ENCODE peak calls at places on chromosomes 12 and 14, in six cellular contexts. J is neural crest cell, W is IMR-90, T is heart left ventricle, B is left lung, R is osteocyte. N is an unnamed sample.

GRCh38 chr12:4108803-4109345 is 164.7 kb upstream of the CCND2 start:
- DNase-seq in R (no peak), W (no peak), T (no peak), J (no peak), B (no peak), N (no peak)

GRCh38 chr14:76957224-76957881 is 71.2 kb downstream of the IRF2BPL start:
- DNase-seq in B (no peak), T (no peak), R (no peak), J (no peak), W (no peak), N (no peak)

GRCh38 chr12:71230542-71230941 is 72.7 kb upstream of the TSPAN8 start:
- DNase-seq in J (no peak), B (no peak), R (no peak), W (no peak), T (no peak), N (no peak)

GRCh38 chr12:130747867-130748740 is 32.0 kb upstream of the RIMBP2 start:
- DNase-seq in T (peak; percentile 83), B (peak; percentile 75), J (peak; percentile 96), W (peak; percentile 43), R (peak; percentile 91), N (peak; percentile 93)

GRCh38 chr12:46485853-46486252 is 113.3 kb upstream of the SLC38A2 start:
- DNase-seq in R (no peak), T (no peak), W (no peak), B (no peak), J (no peak), N (no peak)

GRCh38 chr12:130086248-130086647 is 76.0 kb upstream of the FZD10 start:
- DNase-seq in J (no peak), W (no peak), B (no peak), R (no peak), T (no peak), N (no peak)

GRCh38 chr12:116336542-116337065 is 59.1 kb upstream of the MED13L start:
- DNase-seq in T (no peak), J (no peak), R (no peak), W (peak; percentile 77), B (peak; percentile 55), N (no peak)

GRCh38 chr12:132133952-132134652 is 10.0 kb downstream of the DDX51 start:
- DNase-seq in W (no peak), R (no peak), T (peak; percentile 57), B (no peak), J (no peak), N (no peak)

GRCh38 chr12:75706786-75707605 is 195.6 kb upstream of the KRR1 start:
- DNase-seq in B (no peak), R (no peak), T (no peak), W (peak; percentile 93), J (no peak), N (no peak)

GRCh38 chr14:22886500-22887259 is 3.7 kb downstream of the REM2 start:
- DNase-seq in W (peak; percentile 13), B (peak; percentile 78), T (peak; percentile 81), J (peak; percentile 65), R (no peak), N (peak; percentile 79)

GRCh38 chr12:101599771-101600486 is 5.2 kb downstream of the MYBPC1 start:
- DNase-seq in J (no peak), R (no peak), W (no peak), B (no peak), T (no peak), N (no peak)

GRCh38 chr14:91374287-91374880 is 43.2 kb downstream of the CCDC88C start:
- DNase-seq in J (no peak), W (no peak), R (no peak), B (no peak), T (peak; percentile 10), N (no peak)

GRCh38 chr12:121025442-121026226 is 9.3 kb upstream of the C12orf43 start:
- DNase-seq in J (no peak), T (no peak), W (no peak), R (no peak), B (no peak), N (no peak)

GRCh38 chr14:51521764-51522163 is 129.9 kb upstream of the FRMD6 start:
- DNase-seq in T (no peak), W (peak; percentile 91), R (no peak), B (no peak), J (no peak), N (no peak)

GRCh38 chr12:124487065-124487833 is 80.2 kb downstream of the NCOR2 start:
- DNase-seq in J (no peak), R (no peak), T (peak; percentile 81), B (no peak), W (no peak), N (no peak)

GRCh38 chr12:11967356-11968040 is 103.2 kb upstream of the BCL2L14 start:
- DNase-seq in W (no peak), J (no peak), R (no peak), B (no peak), T (no peak), N (no peak)

GRCh38 chr14:68593806-68594536 is 198.9 kb downstream of the ZFP36L1 start:
- DNase-seq in B (no peak), T (no peak), J (no peak), R (no peak), W (peak; percentile 45), N (no peak)

GRCh38 chr14:88791629-88792571 is 853 bp downstream of the EML5 start:
- DNase-seq in R (no peak), J (peak; percentile 16), T (no peak), W (no peak), B (peak; percentile 34), N (peak; percentile 42)

GRCh38 chr14:69772082-69773017 is 5.4 kb downstream of the SRSF5 start:
- DNase-seq in J (no peak), T (no peak), B (no peak), W (no peak), R (peak; percentile 11), N (no peak)

GRCh38 chr14:67461341-67461985 is 27.1 kb downstream of the TMEM229B start:
- DNase-seq in J (no peak), T (no peak), W (peak; percentile 27), R (no peak), B (no peak), N (peak; percentile 66)

GRCh38 chr14:61140872-61141271 is 140.3 kb downstream of the TMEM30B start:
- DNase-seq in B (no peak), T (no peak), R (no peak), W (peak; percentile 96), J (no peak), N (no peak)

GRCh38 chr14:64147126-64147790 is 146.9 kb downstream of the ESR2 start:
- DNase-seq in T (no peak), J (no peak), R (no peak), W (peak; percentile 71), B (no peak), N (no peak)

GRCh38 chr14:97013878-97014277 is 216.7 kb downstream of the VRK1 start:
- DNase-seq in T (no peak), B (no peak), J (no peak), W (no peak), R (no peak), N (no peak)

GRCh38 chr14:97005908-97006307 is 208.7 kb downstream of the VRK1 start:
- DNase-seq in J (no peak), B (no peak), R (no peak), T (no peak), W (no peak), N (no peak)

GRCh38 chr14:97010491-97011160 is 213.4 kb downstream of the VRK1 start:
- DNase-seq in R (no peak), W (no peak), J (no peak), T (no peak), B (no peak), N (no peak)
- TF ChIP-seq CTCF in R (no peak), W (no peak), J (peak; percentile 19), T (no peak), B (no peak), N (no peak)

DNA sequence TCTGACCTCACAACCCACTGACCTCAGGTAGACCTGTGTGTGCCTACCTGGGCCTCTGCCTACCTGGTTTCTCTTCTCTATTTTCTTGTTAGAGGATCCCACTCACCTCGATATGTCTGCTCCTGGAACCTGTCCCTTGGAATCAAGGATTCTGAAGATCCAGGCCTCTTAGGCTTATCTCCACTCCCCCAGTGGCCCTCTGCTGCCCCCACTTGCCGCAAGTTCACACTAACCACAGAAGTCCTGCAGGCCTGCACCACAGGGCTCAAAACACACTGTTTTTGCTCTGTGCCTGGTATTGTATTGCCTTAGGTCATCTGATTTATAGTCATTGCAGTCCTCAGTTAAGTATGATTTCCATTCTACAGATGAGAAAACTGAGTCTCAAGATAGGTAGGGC is 15.3 kb upstream of the NRXN3 start:
- DNase-seq in W (no peak), J (no peak), B (no peak), T (no peak), R (no peak), N (no peak)
- TF ChIP-seq CTCF in W (no peak), J (no peak), B (no peak), T (no peak), R (no peak), N (no peak)

GRCh38 chr14:81301371-81301770 is 80.6 kb upstream of the GTF2A1 start:
- DNase-seq in R (no peak), B (no peak), J (no peak), T (no peak), W (no peak), N (no peak)

GRCh38 chr14:81302613-81303012 is 81.9 kb upstream of the GTF2A1 start:
- DNase-seq in J (no peak), W (no peak), B (no peak), R (no peak), T (no peak), N (no peak)

GRCh38 chr14:81303258-81303935 is 82.6 kb upstream of the GTF2A1 start:
- DNase-seq in J (no peak), B (peak; percentile 78), R (no peak), T (peak; percentile 70), W (no peak), N (peak; percentile 27)

GRCh38 chr14:81298911-81299310 is 78.2 kb upstream of the GTF2A1 start:
- DNase-seq in R (no peak), W (no peak), J (no peak), B (no peak), T (no peak), N (no peak)

DNA sequence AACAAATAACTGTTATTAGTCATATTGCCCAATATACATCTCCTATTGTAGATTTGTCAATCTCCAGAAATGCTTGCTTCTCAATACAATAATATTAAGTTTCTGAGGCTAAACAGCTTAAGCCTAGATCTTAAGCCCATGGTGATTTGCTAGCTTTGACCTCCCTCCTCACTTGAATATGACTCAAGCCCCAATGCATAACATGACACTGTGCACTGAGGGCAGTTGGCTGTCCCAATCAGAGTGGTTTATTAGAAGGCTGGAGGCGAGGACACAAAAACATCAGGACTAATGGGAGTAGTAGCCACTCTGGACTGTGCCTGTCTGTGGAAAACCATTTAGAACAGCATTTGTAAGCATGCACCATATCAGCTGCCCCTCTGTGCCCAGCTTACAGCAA is 81.1 kb upstream of the GTF2A1 start:
- DNase-seq in W (no peak), J (no peak), T (no peak), B (no peak), R (no peak), N (no peak)
- TF ChIP-seq CTCF in W (no peak), J (no peak), T (no peak), B (no peak), R (no peak), N (no peak)

DNA sequence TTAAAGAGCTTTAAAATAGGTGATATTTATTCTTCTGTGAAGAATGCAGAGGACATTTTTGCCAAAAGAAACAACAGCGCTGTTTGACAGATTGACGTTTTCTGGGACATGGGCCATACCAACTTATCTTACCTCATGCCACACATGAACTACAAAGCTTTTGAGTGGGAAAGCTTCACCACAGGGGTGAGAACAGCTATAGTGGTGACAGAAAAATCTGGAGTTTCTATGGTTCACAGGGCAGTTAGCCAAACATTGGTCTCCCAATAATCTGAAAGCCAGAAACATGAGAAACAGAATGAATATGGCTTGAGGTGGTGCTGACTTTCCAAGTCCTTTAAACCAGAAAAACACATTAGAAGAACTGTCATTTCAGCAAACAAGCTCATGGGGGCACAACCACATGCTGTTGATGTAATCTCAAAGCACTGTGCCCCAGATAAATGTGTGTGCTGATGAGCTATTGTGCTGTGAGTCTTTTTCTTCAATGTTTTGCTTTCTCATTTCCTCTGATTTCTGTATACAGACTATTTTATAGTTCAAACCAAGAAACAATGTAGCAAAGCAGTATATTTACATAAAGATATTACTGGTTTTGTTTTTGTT is 905.4 kb downstream of the SLC16A7 start:
- DNase-seq in R (no peak), B (no peak), J (no peak), W (no peak), T (no peak), N (no peak)
- TF ChIP-seq CTCF in R (peak; percentile 11), B (no peak), J (peak; percentile 22), W (no peak), T (no peak), N (no peak)

N was measured in adrenal gland.